ENCODE peak calls at places on chromosomes 5 and 9, in six cellular contexts. U, K, B, J, C and V are unnamed samples.

GRCh38 chr9:38022203-38022602 is 46.8 kb downstream of the SHB start:
- DNase-seq in U (no peak), C (no peak), J (no peak), K (no peak), B (no peak), V (no peak)

GRCh38 chr9:124551472-124552339 is 44.5 kb upstream of the NR5A1 start:
- DNase-seq in U (peak; percentile 46), J (peak; percentile 23), C (peak; percentile 75), K (peak; percentile 33), B (peak; percentile 77), V (peak; percentile 84)

GRCh38 chr5:80921026-80921425 is 39.1 kb upstream of the RASGRF2 start:
- DNase-seq in C (no peak), K (no peak), B (no peak), U (no peak), J (no peak), V (no peak)

GRCh38 chr9:100700689-100701318 is 122.9 kb downstream of the CAVIN4 start:
- DNase-seq in J (no peak), U (no peak), K (peak; percentile 27), C (peak; percentile 58), B (peak; percentile 48), V (peak; percentile 35)

GRCh38 chr9:86061972-86062739 is 37.2 kb downstream of the GOLM1 start:
- DNase-seq in J (no peak), U (peak; percentile 45), K (no peak), B (no peak), C (no peak), V (no peak)

GRCh38 chr5:76763136-76763535 is 47.2 kb downstream of the F2R start:
- DNase-seq in C (no peak), B (no peak), J (no peak), K (no peak), U (no peak), V (no peak)

GRCh38 chr5:94618029-94618492 is 343 bp downstream of the KIAA0825 start:
- DNase-seq in B (peak; percentile 84), J (no peak), C (no peak), U (peak; percentile 69), K (peak; percentile 16), V (peak; percentile 80)

GRCh38 chr5:145834917-145835838 is at the start of gene PRELID2:
- DNase-seq in B (peak; percentile 97), K (peak; percentile 29), U (peak; percentile 63), J (peak; percentile 58), C (peak; percentile 90), V (peak; percentile 94)

GRCh38 chr9:112434487-112434886 is 52.1 kb upstream of the KIAA1958 start:
- DNase-seq in C (no peak), K (no peak), B (no peak), U (no peak), J (no peak), V (no peak)

GRCh38 chr9:99823392-99824377 is 2.0 kb downstream of the NR4A3 start:
- DNase-seq in J (peak; percentile 72), C (peak; percentile 73), B (peak; percentile 57), U (peak; percentile 26), K (peak; percentile 11), V (peak; percentile 36)

GRCh38 chr5:181245427-181246275 is 1.9 kb upstream of the RACK1 start:
- DNase-seq in U (no peak), J (no peak), B (no peak), K (peak; percentile 33), C (no peak), V (peak; percentile 18)

GRCh38 chr5:91499943-91500531 is 116.9 kb upstream of the ARRDC3 start:
- DNase-seq in U (no peak), B (peak; percentile 73), J (no peak), C (no peak), K (peak; percentile 47), V (peak; percentile 53)

GRCh38 chr5:73606206-73606753 is 19.7 kb upstream of the ARHGEF28 start:
- DNase-seq in K (no peak), B (peak; percentile 58), J (no peak), U (no peak), C (no peak), V (no peak)

GRCh38 chr5:31378838-31379237 is 153.1 kb downstream of the DROSHA start:
- DNase-seq in K (no peak), B (no peak), J (no peak), U (no peak), C (no peak), V (no peak)

GRCh38 chr5:173498286-173498685 is 118.2 kb downstream of the BOD1 start:
- DNase-seq in J (no peak), U (no peak), B (peak; percentile 31), K (no peak), C (peak; percentile 38), V (peak; percentile 73)

GRCh38 chr5:149657324-149657723 is 72.8 kb upstream of the PPARGC1B start:
- DNase-seq in B (no peak), U (no peak), C (no peak), J (no peak), K (no peak), V (no peak)

GRCh38 chr9:96087669-96088299 is 212.3 kb downstream of the ERCC6L2 start:
- DNase-seq in K (no peak), C (no peak), B (no peak), J (no peak), U (no peak), V (peak; percentile 84)

GRCh38 chr9:77215874-77216273 is 38.5 kb downstream of the VPS13A start:
- DNase-seq in B (peak; percentile 28), K (peak; percentile 2), J (no peak), C (no peak), U (peak; percentile 11), V (no peak)

GRCh38 chr5:81052325-81052724 is 92.2 kb downstream of the RASGRF2 start:
- DNase-seq in J (no peak), K (no peak), B (no peak), U (no peak), C (no peak), V (no peak)

GRCh38 chr5:128062172-128062746 is 21.3 kb upstream of the SLC12A2 start:
- DNase-seq in U (no peak), K (no peak), J (no peak), C (no peak), B (peak; percentile 65), V (peak; percentile 83)

GRCh38 chr9:133113163-133113927 is 7.7 kb downstream of the RALGDS start:
- DNase-seq in C (no peak), B (peak; percentile 57), J (no peak), U (no peak), K (no peak), V (peak; percentile 48)

GRCh38 chr5:53694520-53695022 is 134.1 kb downstream of the NDUFS4 start:
- DNase-seq in U (no peak), C (no peak), K (no peak), B (no peak), J (no peak), V (no peak)

GRCh38 chr9:34001308-34001707 is 47.4 kb downstream of the UBAP2 start:
- DNase-seq in U (no peak), B (no peak), J (no peak), C (no peak), K (no peak), V (no peak)

GRCh38 chr5:133220851-133221674 is 169.2 kb downstream of the HSPA4 start:
- DNase-seq in C (peak; percentile 37), B (no peak), U (no peak), K (no peak), J (no peak), V (no peak)

GRCh38 chr9:96638606-96639364 is 16.3 kb downstream of the PRXL2C start:
- DNase-seq in J (no peak), K (no peak), B (peak; percentile 11), U (no peak), C (no peak), V (no peak)

GRCh38 chr9:127336708-127337352 is 60.1 kb upstream of the SLC2A8 start:
- DNase-seq in J (no peak), K (no peak), U (no peak), C (no peak), B (peak; percentile 98), V (peak; percentile 91)

GRCh38 chr5:151081426-151082273 is 816 bp upstream of the TNIP1 start:
- DNase-seq in B (peak; percentile 73), J (no peak), C (no peak), K (no peak), U (no peak), V (no peak)

GRCh38 chr9:98852961-98853360 is 45.5 kb downstream of the GALNT12 start:
- DNase-seq in U (no peak), B (no peak), C (no peak), J (no peak), K (no peak), V (no peak)

GRCh38 chr9:127336086-127336485 is 60.9 kb upstream of the SLC2A8 start:
- DNase-seq in B (peak; percentile 38), J (no peak), U (no peak), C (no peak), K (no peak), V (no peak)